ENCODE peak calls at places on chromosomes 16 and 17, in seven cellular contexts. P, I, X, W, O, R and F are unnamed samples. For H3K36me3 and H3K9me3, the result is how much of the 10 kb centered on the place peaks cover.

GRCh38 chr17:45397796-45398195 is 34.9 kb downstream of the ARHGAP27 start:
- DNase-seq in P (no peak), I (no peak), X (no peak), W (no peak), O (no peak), R (peak), F (no peak)

GRCh38 chr17:44222112-44222869 is 2.8 kb upstream of the UBTF start:
- DNase-seq in P (peak), I (peak), X (peak), W (no peak), O (peak), R (peak), F (no peak)

GRCh38 chr17:7136266-7136877 is 21.8 kb upstream of the ASGR2 start:
- DNase-seq in P (peak), I (peak), X (peak), W (peak), O (peak), R (peak), F (peak)

GRCh38 chr17:40456396-40456951 is 13.2 kb downstream of the IGFBP4 start:
- DNase-seq in P (no peak), I (peak), X (no peak), W (no peak), O (no peak), R (no peak), F (no peak)

GRCh38 chr17:40854175-40854814 is 12.7 kb downstream of the KRT12 start:
- DNase-seq in P (no peak), I (no peak), X (no peak), W (no peak), O (no peak), R (no peak), F (no peak)

GRCh38 chr17:78378225-78379133 is at the start of gene PGS1:
- DNase-seq in P (peak), I (peak), X (peak), W (peak), O (peak), R (peak), F (no peak)

GRCh38 chr17:5286846-5287245 is 4.8 kb downstream of the RABEP1 start:
- DNase-seq in P (no peak), I (no peak), X (no peak), W (no peak), O (no peak), R (no peak), F (no peak)

GRCh38 chr17:73013816-73014663 is 78.4 kb downstream of the SLC39A11 start:
- DNase-seq in P (no peak), I (no peak), X (no peak), W (no peak), O (no peak), R (no peak), F (no peak)

GRCh38 chr17:73096866-73097265 is 4.4 kb upstream of the SLC39A11 start:
- DNase-seq in P (no peak), I (no peak), X (no peak), W (no peak), O (no peak), R (no peak), F (peak)

GRCh38 chr16:51524555-51525373 is 373.7 kb upstream of the SALL1 start:
- DNase-seq in P (no peak), I (peak), X (no peak), W (no peak), O (no peak), R (no peak), F (no peak)

GRCh38 chr17:48058393-48059124 is 10.4 kb downstream of the NFE2L1 start:
- DNase-seq in P (no peak), I (peak), X (no peak), W (no peak), O (no peak), R (no peak), F (no peak)

GRCh38 chr17:47076171-47076570 is 97.1 kb upstream of the RPRML start:
- DNase-seq in P (no peak), I (no peak), X (no peak), W (no peak), O (no peak), R (no peak), F (no peak)

GRCh38 chr17:81537856-81538555 is 9.8 kb downstream of the FSCN2 start:
- DNase-seq in P (no peak), I (no peak), X (no peak), W (no peak), O (no peak), R (no peak), F (no peak)

DNA sequence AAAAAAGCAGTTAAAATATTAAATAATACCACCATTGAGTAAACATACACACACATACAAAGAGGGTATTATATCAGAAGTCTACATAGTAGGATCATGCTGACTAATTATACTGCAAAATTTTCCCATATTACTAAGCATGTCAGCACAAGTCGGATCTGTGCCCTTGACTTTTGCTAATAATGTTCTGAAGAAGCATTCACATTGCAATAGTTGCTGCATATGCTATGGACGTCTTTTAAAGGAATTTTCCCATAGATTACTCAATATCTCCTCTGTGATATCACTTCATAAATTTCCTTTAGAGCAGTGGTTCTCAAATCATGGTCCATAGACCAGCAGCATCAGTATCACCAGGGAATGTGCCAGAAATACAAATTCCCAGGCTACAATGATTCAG is 110.9 kb upstream of the NUDT7 start:
- DNase-seq in P (no peak), I (no peak), X (no peak), W (no peak), O (no peak), R (no peak), F (no peak)
- H3K36me3 ChIP-seq in P (under half), I (under half), X (under half), W (under half), O (under half), R (under half), F (under half)

GRCh38 chr16:72317378-72317777 is 145.4 kb upstream of the PMFBP1 start:
- DNase-seq in P (no peak), I (no peak), X (no peak), W (no peak), O (no peak), R (no peak), F (no peak)
- H3K9me3 ChIP-seq in P (under half), I (under half), X (under half), W (under half), O (under half), R (under half), F (under half)

GRCh38 chr16:21963887-21964286 is 10.7 kb downstream of the UQCRC2 start:
- DNase-seq in P (no peak), I (no peak), X (no peak), W (no peak), O (no peak), R (no peak), F (no peak)

GRCh38 chr16:21962475-21962874 is 9.3 kb downstream of the UQCRC2 start:
- DNase-seq in P (no peak), I (no peak), X (no peak), W (no peak), O (no peak), R (no peak), F (no peak)

GRCh38 chr16:21959050-21959449 is 5.9 kb downstream of the UQCRC2 start:
- DNase-seq in P (no peak), I (no peak), X (no peak), W (no peak), O (no peak), R (no peak), F (no peak)

DNA sequence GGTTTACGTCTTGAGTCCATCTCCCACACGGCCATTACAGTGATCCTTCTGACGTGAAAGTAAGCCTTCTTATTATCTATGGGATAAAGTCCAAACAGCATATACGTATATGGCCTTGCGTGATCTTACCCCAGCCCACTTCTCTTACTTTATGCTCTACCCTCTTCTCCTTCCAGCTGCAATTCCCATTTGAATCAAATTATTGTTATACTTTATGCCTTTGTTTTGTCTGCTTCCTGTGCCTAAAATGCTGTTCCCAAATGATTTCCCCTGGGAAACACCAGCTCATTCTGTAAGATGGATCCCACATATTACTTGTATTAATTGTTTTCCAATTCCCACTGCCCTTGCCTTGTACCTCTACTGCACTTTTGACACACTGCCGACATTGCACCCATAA is 11.2 kb downstream of the UQCRC2 start:
- DNase-seq in P (no peak), I (no peak), X (no peak), W (no peak), O (no peak), R (no peak), F (no peak)
- H3K36me3 ChIP-seq in P (half or more), I (under half), X (half or more), W (half or more), O (half or more), R (under half), F (half or more)

GRCh38 chr16:3295209-3295608 is 10.0 kb downstream of the TIGD7 start:
- DNase-seq in P (no peak), I (no peak), X (no peak), W (no peak), O (no peak), R (no peak), F (no peak)
- H3K9me3 ChIP-seq in P (half or more), I (under half), X (half or more), W (under half), O (half or more), R (half or more), F (half or more)

GRCh38 chr17:63754046-63754445 is 12.4 kb upstream of the STRADA start:
- DNase-seq in P (no peak), I (no peak), X (no peak), W (no peak), O (no peak), R (no peak), F (no peak)
- H3K36me3 ChIP-seq in P (half or more), I (under half), X (half or more), W (under half), O (half or more), R (under half), F (half or more)

GRCh38 chr16:35751191-35751941 is 2292.0 kb downstream of the TP53TG3F start:
- DNase-seq in P (peak), I (no peak), X (no peak), W (no peak), O (no peak), R (peak), F (no peak)
- H3K9me3 ChIP-seq in P (under half), I (under half), X (under half), W (under half), O (under half), R (half or more), F (under half)

DNA sequence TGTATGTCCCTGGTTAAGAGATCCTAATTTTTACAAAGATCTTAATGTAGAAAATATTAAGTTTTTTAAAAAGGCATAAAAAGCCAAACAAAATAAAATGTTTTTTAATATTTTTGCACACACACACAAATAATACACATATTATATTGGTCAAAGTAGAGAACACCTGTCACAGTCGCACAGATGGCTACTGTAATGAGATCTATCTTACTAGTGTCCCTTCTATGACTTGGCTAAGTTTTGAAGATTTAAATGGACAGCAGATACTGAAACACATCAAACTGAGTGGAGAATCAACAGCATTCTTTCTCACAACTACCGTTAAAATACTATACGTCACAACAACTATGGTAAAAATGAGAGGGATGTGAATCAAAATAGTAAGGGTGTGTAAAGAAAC is 83.4 kb downstream of the HELZ start:
- DNase-seq in P (no peak), I (no peak), X (no peak), W (no peak), O (no peak), R (no peak), F (no peak)
- H3K36me3 ChIP-seq in P (under half), I (under half), X (under half), W (under half), O (half or more), R (under half), F (under half)